ENCODE peak calls at places on chromosomes 13 and 19, in five cellular contexts. One of them, this sample, is unnamed.

GRCh38 chr13:101190337-101190736 is 226.0 kb downstream of the NALCN start:
- DNase-seq in neural progenitor cell: no peak
- DNase-seq in upper lobe of right lung: no peak
- DNase-seq in body of pancreas: no peak
- DNase-seq in right atrium auricular region: no peak
- DNase-seq in this sample: no peak

GRCh38 chr13:39263033-39263432 is 224.8 kb downstream of the NHLRC3 start:
- DNase-seq in neural progenitor cell: peak; percentile 49
- DNase-seq in upper lobe of right lung: no peak
- DNase-seq in body of pancreas: peak; percentile 36
- DNase-seq in right atrium auricular region: peak; percentile 60
- DNase-seq in this sample: no peak

GRCh38 chr19:16860996-16861395 is 27.8 kb upstream of the F2RL3 start:
- DNase-seq in neural progenitor cell: no peak
- DNase-seq in upper lobe of right lung: no peak
- DNase-seq in body of pancreas: no peak
- DNase-seq in right atrium auricular region: no peak
- DNase-seq in this sample: no peak

GRCh38 chr13:49935171-49936084 is 712 bp downstream of the SPRYD7 start:
- DNase-seq in neural progenitor cell: peak; percentile 69
- DNase-seq in upper lobe of right lung: no peak
- DNase-seq in body of pancreas: no peak
- DNase-seq in right atrium auricular region: peak; percentile 59
- DNase-seq in this sample: peak; percentile 70

GRCh38 chr13:27151798-27152599 is 19.6 kb downstream of the USP12 start:
- DNase-seq in neural progenitor cell: no peak
- DNase-seq in upper lobe of right lung: no peak
- DNase-seq in body of pancreas: no peak
- DNase-seq in right atrium auricular region: no peak
- DNase-seq in this sample: no peak

GRCh38 chr19:5466814-5467291 is 11.6 kb downstream of the ZNRF4 start:
- DNase-seq in neural progenitor cell: no peak
- DNase-seq in upper lobe of right lung: no peak
- DNase-seq in body of pancreas: no peak
- DNase-seq in right atrium auricular region: no peak
- DNase-seq in this sample: no peak

GRCh38 chr13:78022164-78022877 is 103.7 kb upstream of the EDNRB start:
- DNase-seq in neural progenitor cell: no peak
- DNase-seq in upper lobe of right lung: no peak
- DNase-seq in body of pancreas: no peak
- DNase-seq in right atrium auricular region: no peak
- DNase-seq in this sample: peak; percentile 40

GRCh38 chr19:3494051-3494450 is 6.4 kb downstream of the DOHH start:
- DNase-seq in neural progenitor cell: peak; percentile 57
- DNase-seq in upper lobe of right lung: no peak
- DNase-seq in body of pancreas: no peak
- DNase-seq in right atrium auricular region: no peak
- DNase-seq in this sample: no peak

GRCh38 chr19:14366529-14366928 is 14.7 kb upstream of the ADGRE5 start:
- DNase-seq in neural progenitor cell: peak; percentile 46
- DNase-seq in upper lobe of right lung: peak; percentile 91
- DNase-seq in body of pancreas: peak; percentile 75
- DNase-seq in right atrium auricular region: peak; percentile 65
- DNase-seq in this sample: peak; percentile 92

GRCh38 chr13:51539887-51540286 is 44.4 kb upstream of the WDFY2 start:
- DNase-seq in neural progenitor cell: no peak
- DNase-seq in upper lobe of right lung: no peak
- DNase-seq in body of pancreas: no peak
- DNase-seq in right atrium auricular region: no peak
- DNase-seq in this sample: no peak

GRCh38 chr13:105428816-105429215 is 1106.6 kb downstream of the EFNB2 start:
- DNase-seq in neural progenitor cell: no peak
- DNase-seq in upper lobe of right lung: no peak
- DNase-seq in body of pancreas: no peak
- DNase-seq in right atrium auricular region: no peak
- DNase-seq in this sample: no peak

GRCh38 chr19:38675611-38676010 is 28.2 kb downstream of the ACTN4 start:
- DNase-seq in neural progenitor cell: no peak
- DNase-seq in upper lobe of right lung: no peak
- DNase-seq in body of pancreas: no peak
- DNase-seq in right atrium auricular region: no peak
- DNase-seq in this sample: no peak

GRCh38 chr13:52652980-52653303 is 306 bp downstream of the SUGT1 start:
- DNase-seq in neural progenitor cell: no peak
- DNase-seq in upper lobe of right lung: no peak
- DNase-seq in body of pancreas: no peak
- DNase-seq in right atrium auricular region: no peak
- DNase-seq in this sample: no peak

GRCh38 chr13:114140909-114141255 is 8.5 kb upstream of the RASA3 start:
- DNase-seq in neural progenitor cell: no peak
- DNase-seq in upper lobe of right lung: no peak
- DNase-seq in body of pancreas: no peak
- DNase-seq in right atrium auricular region: no peak
- DNase-seq in this sample: no peak

GRCh38 chr19:19042732-19043274 is 9.4 kb downstream of the ARMC6 start:
- DNase-seq in neural progenitor cell: no peak
- DNase-seq in upper lobe of right lung: no peak
- DNase-seq in body of pancreas: no peak
- DNase-seq in right atrium auricular region: no peak
- DNase-seq in this sample: no peak

GRCh38 chr19:55068803-55069136 is 5.8 kb upstream of the RDH13 start:
- DNase-seq in neural progenitor cell: no peak
- DNase-seq in upper lobe of right lung: no peak
- DNase-seq in body of pancreas: no peak
- DNase-seq in right atrium auricular region: no peak
- DNase-seq in this sample: no peak

GRCh38 chr13:29935309-29935981 is 85.0 kb upstream of the UBL3 start:
- DNase-seq in neural progenitor cell: no peak
- DNase-seq in upper lobe of right lung: no peak
- DNase-seq in body of pancreas: no peak
- DNase-seq in right atrium auricular region: no peak
- DNase-seq in this sample: peak; percentile 59

GRCh38 chr19:294819-295686 is 3.9 kb upstream of the PLPP2 start:
- DNase-seq in neural progenitor cell: peak; percentile 80
- DNase-seq in upper lobe of right lung: peak; percentile 77
- DNase-seq in body of pancreas: peak; percentile 48
- DNase-seq in right atrium auricular region: no peak
- DNase-seq in this sample: peak; percentile 67

GRCh38 chr19:8337728-8338127 is 5.3 kb downstream of the KANK3 start:
- DNase-seq in neural progenitor cell: no peak
- DNase-seq in upper lobe of right lung: no peak
- DNase-seq in body of pancreas: no peak
- DNase-seq in right atrium auricular region: no peak
- DNase-seq in this sample: no peak

GRCh38 chr19:307793-308420 is 16.7 kb upstream of the PLPP2 start:
- DNase-seq in neural progenitor cell: no peak
- DNase-seq in upper lobe of right lung: no peak
- DNase-seq in body of pancreas: no peak
- DNase-seq in right atrium auricular region: no peak
- DNase-seq in this sample: no peak

GRCh38 chr13:79295906-79296564 is 110.0 kb downstream of the RBM26 start:
- DNase-seq in neural progenitor cell: no peak
- DNase-seq in upper lobe of right lung: no peak
- DNase-seq in body of pancreas: no peak
- DNase-seq in right atrium auricular region: no peak
- DNase-seq in this sample: no peak

GRCh38 chr13:31996611-31997010 is 35.0 kb upstream of the FRY start:
- DNase-seq in neural progenitor cell: no peak
- DNase-seq in upper lobe of right lung: no peak
- DNase-seq in body of pancreas: no peak
- DNase-seq in right atrium auricular region: no peak
- DNase-seq in this sample: no peak
- TF ChIP-seq CTCF in neural progenitor cell: no peak
- TF ChIP-seq CTCF in upper lobe of right lung: no peak
- TF ChIP-seq CTCF in body of pancreas: no peak
- TF ChIP-seq CTCF in right atrium auricular region: no peak
- TF ChIP-seq CTCF in this sample: no peak

DNA sequence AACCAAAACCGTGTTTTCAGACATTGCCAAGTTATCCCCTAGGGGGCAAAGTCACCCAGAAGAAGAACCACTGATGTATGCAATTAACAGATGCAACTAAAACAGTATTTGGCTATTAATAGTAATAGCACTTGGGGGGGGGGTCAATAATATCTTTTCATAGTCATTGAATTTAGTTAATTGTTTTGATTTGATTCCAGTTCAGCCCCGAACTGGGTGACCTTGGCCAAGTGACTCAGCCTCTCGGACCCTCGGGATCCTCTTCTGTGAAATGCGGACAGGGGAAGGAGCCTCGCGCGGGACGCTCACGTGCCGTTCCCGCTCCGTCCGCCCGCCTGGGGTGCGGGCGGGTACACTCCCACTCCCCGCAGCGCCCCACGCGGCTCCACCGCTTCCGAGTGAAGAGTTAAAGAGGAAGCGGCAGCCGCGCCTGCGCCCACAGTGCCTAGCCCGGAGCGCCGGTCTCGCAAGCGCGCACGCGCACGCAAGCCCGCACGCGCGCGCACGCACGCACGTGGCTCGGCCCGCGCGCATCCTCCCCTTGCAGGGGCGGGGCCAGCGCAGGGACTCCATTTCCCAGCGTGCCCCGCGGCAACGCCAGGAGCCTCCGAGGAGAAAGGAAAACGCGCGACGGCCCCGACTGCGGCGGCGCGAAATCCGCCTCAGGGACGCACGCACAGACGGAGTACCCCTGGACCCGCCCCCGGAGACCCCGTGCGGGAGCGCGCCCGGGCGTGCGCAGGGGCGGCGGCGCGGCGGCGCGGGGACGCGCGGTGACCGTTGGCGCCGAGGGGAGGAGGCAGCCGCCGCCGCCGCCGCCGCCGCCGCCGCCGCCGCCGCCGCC is at the start of gene DAZAP1:
- DNase-seq in neural progenitor cell: peak; percentile 100
- DNase-seq in upper lobe of right lung: peak; percentile 100
- DNase-seq in body of pancreas: peak; percentile 99
- DNase-seq in right atrium auricular region: peak; percentile 99
- DNase-seq in this sample: peak; percentile 100
- H3K4me1 ChIP-seq in neural progenitor cell: peaks cover 14% of the 10 kb centered on the region
- H3K4me1 ChIP-seq in upper lobe of right lung: peaks cover 37% of the 10 kb centered on the region
- H3K4me1 ChIP-seq in body of pancreas: peaks cover 60% of the 10 kb centered on the region
- H3K4me1 ChIP-seq in right atrium auricular region: peaks cover 48% of the 10 kb centered on the region
- H3K4me1 ChIP-seq in this sample: peaks cover 50% of the 10 kb centered on the region

DNA sequence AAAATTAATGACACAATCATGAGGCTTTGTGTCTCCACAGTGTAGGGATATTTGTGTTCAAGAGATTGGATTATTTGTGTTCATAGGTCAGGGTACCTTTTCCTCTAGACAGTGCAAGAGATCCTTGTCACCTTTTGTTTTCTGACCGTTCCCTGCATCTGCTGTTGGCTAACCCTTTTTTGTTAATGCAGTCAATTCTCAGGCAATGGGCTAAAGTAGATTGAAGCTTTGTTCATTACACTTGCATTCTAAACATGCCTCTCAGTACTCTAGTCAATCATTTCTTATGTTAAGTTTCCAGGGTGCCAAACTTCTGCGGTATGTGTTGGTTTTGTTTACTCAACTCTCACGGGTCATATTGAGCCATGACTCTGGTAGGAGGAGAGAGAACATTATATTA is 1.8 kb upstream of the MED4 start:
- DNase-seq in neural progenitor cell: no peak
- DNase-seq in upper lobe of right lung: no peak
- DNase-seq in body of pancreas: no peak
- DNase-seq in right atrium auricular region: no peak
- DNase-seq in this sample: no peak
- H3K4me3 ChIP-seq in neural progenitor cell: no peak overlapping the region
- H3K4me3 ChIP-seq in upper lobe of right lung: no peak overlapping the region
- H3K4me3 ChIP-seq in body of pancreas: no peak overlapping the region
- H3K4me3 ChIP-seq in right atrium auricular region: no peak overlapping the region
- H3K4me3 ChIP-seq in this sample: no peak overlapping the region

GRCh38 chr13:99811067-99811715 is 160.4 kb downstream of the ZIC5 start:
- DNase-seq in neural progenitor cell: no peak
- DNase-seq in upper lobe of right lung: no peak
- DNase-seq in body of pancreas: peak; percentile 16
- DNase-seq in right atrium auricular region: no peak
- DNase-seq in this sample: no peak
- TF ChIP-seq CTCF in neural progenitor cell: no peak
- TF ChIP-seq CTCF in upper lobe of right lung: no peak
- TF ChIP-seq CTCF in body of pancreas: no peak
- TF ChIP-seq CTCF in right atrium auricular region: no peak
- TF ChIP-seq CTCF in this sample: no peak

GRCh38 chr13:108083056-108083455 is 132.3 kb downstream of the LIG4 start:
- DNase-seq in neural progenitor cell: no peak
- DNase-seq in upper lobe of right lung: no peak
- DNase-seq in body of pancreas: no peak
- DNase-seq in right atrium auricular region: no peak
- DNase-seq in this sample: no peak

GRCh38 chr13:108082481-108082880 is 132.9 kb downstream of the LIG4 start:
- DNase-seq in neural progenitor cell: no peak
- DNase-seq in upper lobe of right lung: no peak
- DNase-seq in body of pancreas: no peak
- DNase-seq in right atrium auricular region: no peak
- DNase-seq in this sample: no peak

DNA sequence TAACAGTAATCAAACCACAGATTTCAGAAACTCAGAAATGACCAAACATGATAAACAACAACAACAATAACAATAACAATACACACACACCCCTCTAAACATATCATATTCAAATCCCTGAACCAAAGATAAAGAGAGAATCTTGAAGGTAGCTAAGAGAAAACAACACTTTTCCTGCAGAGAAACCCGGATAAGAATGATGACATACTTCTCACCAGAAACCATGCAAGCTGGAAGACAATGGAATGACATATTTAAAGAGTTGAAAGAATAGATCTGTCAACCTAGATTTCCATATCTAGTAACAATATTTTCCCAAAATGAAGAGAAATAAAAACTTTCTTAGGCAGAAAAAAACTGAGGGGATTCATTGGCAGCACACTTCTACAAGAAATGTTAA is 138.1 kb downstream of the LIG4 start:
- DNase-seq in neural progenitor cell: no peak
- DNase-seq in upper lobe of right lung: no peak
- DNase-seq in body of pancreas: no peak
- DNase-seq in right atrium auricular region: no peak
- DNase-seq in this sample: no peak
- H3K4me1 ChIP-seq in neural progenitor cell: no peaks in the 10 kb centered on the region
- H3K4me1 ChIP-seq in upper lobe of right lung: no peaks in the 10 kb centered on the region
- H3K4me1 ChIP-seq in body of pancreas: no peaks in the 10 kb centered on the region
- H3K4me1 ChIP-seq in right atrium auricular region: no peaks in the 10 kb centered on the region
- H3K4me1 ChIP-seq in this sample: no peaks in the 10 kb centered on the region

DNA sequence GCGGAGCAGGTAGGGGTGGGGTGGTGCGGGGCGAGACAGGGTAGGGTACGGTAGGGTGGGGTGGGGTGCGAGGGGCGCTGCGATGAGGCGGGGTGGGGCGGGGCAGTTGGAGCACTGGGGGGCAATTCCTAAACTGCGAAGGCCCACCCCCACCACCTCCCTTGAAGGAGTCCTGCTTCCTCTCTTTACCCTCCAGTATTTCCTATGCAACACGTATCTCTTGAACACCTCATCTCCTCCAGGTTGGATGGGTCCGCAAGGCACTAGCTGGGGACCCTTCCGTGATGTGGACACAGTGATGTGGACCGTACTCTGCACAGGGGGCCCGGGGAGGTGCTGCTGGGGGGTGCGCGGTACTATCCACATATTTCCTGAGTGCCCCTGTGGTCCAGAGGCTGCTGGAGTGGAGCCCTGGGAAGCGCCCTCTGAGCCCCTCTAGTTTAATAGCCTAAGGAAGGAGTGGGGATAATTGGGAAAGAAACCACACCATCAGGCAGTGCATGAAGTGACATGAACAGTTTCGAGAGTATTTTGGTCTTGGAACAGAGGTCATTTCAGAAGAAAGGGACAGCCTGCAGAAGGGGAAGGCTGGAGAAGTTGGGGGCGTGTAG is 1.1 kb downstream of the IL17D start:
- DNase-seq in neural progenitor cell: no peak
- DNase-seq in upper lobe of right lung: no peak
- DNase-seq in body of pancreas: no peak
- DNase-seq in right atrium auricular region: no peak
- DNase-seq in this sample: no peak
- H3K4me3 ChIP-seq in neural progenitor cell: peak overlapping the region; percentile 60
- H3K4me3 ChIP-seq in upper lobe of right lung: peak overlapping the region; percentile 38
- H3K4me3 ChIP-seq in body of pancreas: no peak overlapping the region
- H3K4me3 ChIP-seq in right atrium auricular region: peak overlapping the region; percentile 47
- H3K4me3 ChIP-seq in this sample: peak overlapping the region; percentile 47

GRCh38 chr13:112766336-112766735 is 76.5 kb downstream of the ATP11A start:
- DNase-seq in neural progenitor cell: no peak
- DNase-seq in upper lobe of right lung: no peak
- DNase-seq in body of pancreas: no peak
- DNase-seq in right atrium auricular region: no peak
- DNase-seq in this sample: no peak
- TF ChIP-seq CTCF in neural progenitor cell: no peak
- TF ChIP-seq CTCF in upper lobe of right lung: no peak
- TF ChIP-seq CTCF in body of pancreas: no peak
- TF ChIP-seq CTCF in right atrium auricular region: no peak
- TF ChIP-seq CTCF in this sample: no peak

This sample was measured in lower lobe of right lung.